ENCODE peak calls at places on chromosomes 2 and 18, in five cellular contexts. X is K562, N is HCT116, O is GM12878, S is HepG2. B is an unnamed sample.

GRCh38 chr2:47890711-47891368 is 15.5 kb downstream of the FBXO11 start:
- DNase-seq in S (no peak), O (no peak), X (no peak), N (no peak), B (no peak)

GRCh38 chr2:229712125-229712524 is 2.2 kb downstream of the DNER start:
- DNase-seq in O (no peak), N (no peak), S (no peak), X (no peak), B (no peak)

GRCh38 chr18:60053747-60054304 is 154.0 kb downstream of the PMAIP1 start:
- DNase-seq in O (peak; percentile 8), N (peak; percentile 97), S (peak; percentile 60), X (peak; percentile 73), B (no peak)

GRCh38 chr2:138649571-138649970 is 130.6 kb downstream of the NXPH2 start:
- DNase-seq in S (no peak), N (no peak), X (no peak), O (no peak), B (no peak)

GRCh38 chr2:219350938-219351280 is 18.4 kb upstream of the RESP18 start:
- DNase-seq in N (no peak), X (no peak), O (no peak), S (no peak), B (no peak)

GRCh38 chr2:100969998-100970397 is 32.1 kb upstream of the RPL31 start:
- DNase-seq in N (no peak), O (no peak), S (no peak), X (no peak), B (no peak)

GRCh38 chr18:57002627-57003026 is 144.3 kb upstream of the BOD1L2 start:
- DNase-seq in X (no peak), S (peak; percentile 15), N (no peak), O (no peak), B (no peak)

GRCh38 chr2:171516793-171517192 is 5.5 kb upstream of the CYBRD1 start:
- DNase-seq in X (no peak), N (no peak), S (no peak), O (no peak), B (no peak)

GRCh38 chr2:155157065-155157464 is 458.6 kb downstream of the KCNJ3 start:
- DNase-seq in X (no peak), O (no peak), S (no peak), N (no peak), B (no peak)
- TF ChIP-seq ZBTB33 in X (no peak), O (no peak), S (no peak), N (no peak), B (no peak)

DNA sequence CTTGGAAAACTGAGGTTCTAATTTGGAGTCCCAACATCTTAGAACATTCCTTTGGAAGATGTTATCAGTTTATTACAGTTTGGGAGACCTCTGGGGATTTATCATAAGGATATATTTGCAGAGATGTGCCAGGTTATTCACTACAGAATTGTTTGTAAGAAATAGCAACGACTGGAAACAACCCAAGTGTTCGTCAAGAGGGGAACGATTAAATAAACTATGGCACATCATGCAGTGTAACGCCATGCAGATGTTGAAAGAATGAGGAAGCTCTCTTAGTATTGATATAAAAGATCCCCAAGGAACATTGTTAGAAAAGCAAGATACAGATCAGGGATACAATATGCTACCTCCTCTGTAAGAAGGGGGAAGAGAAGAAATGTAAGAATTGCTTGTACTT is 210.6 kb downstream of the TMEM247 start:
- DNase-seq in O (no peak), X (no peak), N (no peak), S (no peak), B (no peak)
- TF ChIP-seq ZBTB33 in O (no peak), X (no peak), N (no peak), S (no peak), B (no peak)

DNA sequence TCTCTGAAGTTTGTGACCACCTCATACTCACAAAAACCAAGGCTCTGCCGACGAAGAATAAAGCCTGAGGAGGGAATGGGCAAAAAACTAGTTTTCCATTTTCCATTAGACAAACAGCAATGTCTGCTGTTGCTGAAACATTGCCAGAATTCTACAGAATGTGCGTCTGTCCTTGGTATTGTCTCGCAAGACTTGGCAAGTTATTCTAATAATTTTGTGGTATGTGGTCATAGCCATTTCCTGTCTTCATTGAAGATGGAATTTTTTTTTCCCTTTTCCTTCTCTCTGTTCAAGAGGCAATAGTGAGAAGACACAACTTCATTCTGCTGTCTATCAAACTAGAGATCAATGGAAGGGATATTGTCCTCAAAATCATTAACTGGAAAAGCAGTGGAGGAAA is 296.1 kb downstream of the RND3 start:
- DNase-seq in O (no peak), S (no peak), N (no peak), X (no peak), B (no peak)
- TF ChIP-seq ZBTB33 in O (no peak), S (no peak), N (no peak), X (no peak), B (peak; percentile 67)

DNA sequence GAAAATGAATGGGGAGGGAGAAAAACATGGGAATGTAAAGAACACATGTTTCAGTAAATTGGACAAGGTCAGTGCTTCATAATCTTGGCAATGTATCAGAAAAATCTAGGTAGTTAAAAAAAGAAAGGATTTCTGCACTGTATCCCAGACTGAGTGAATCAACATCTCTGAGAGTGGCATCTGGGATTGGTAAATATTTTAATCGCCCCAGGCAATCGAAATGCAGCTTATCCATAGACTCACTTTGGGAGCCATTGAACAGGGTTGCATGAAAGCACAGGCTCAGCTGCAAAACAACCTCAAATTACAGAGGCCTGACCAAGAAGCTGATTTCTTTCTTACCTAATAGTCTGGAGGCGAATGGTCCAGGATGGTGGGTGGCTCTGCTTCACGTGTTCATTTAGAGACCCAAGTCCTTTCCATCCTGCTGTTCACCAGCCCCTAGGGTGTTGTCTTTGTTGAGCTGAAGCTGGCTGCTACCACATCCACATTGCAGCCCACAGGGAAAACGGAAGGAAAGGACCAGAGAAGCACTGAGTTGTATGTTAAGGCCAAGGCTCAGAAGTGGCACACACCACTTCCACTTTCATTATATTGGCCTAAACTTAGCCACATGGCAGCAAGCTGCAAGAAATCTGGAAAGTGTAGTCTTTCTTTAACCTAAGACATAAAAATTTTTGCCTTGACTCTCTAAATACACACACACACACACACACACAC is 59.0 kb downstream of the MOGAT1 start:
- DNase-seq in N (no peak), S (no peak), X (no peak), O (peak; percentile 55), B (peak; percentile 34)
- TF ChIP-seq ZBTB33 in N (no peak), S (no peak), X (no peak), O (no peak), B (no peak)

GRCh38 chr2:135563793-135564192 is 32.5 kb downstream of the R3HDM1 start:
- DNase-seq in X (no peak), S (peak; percentile 10), N (no peak), O (no peak), B (no peak)
- TF ChIP-seq ZBTB33 in X (no peak), S (no peak), N (no peak), O (no peak), B (no peak)

DNA sequence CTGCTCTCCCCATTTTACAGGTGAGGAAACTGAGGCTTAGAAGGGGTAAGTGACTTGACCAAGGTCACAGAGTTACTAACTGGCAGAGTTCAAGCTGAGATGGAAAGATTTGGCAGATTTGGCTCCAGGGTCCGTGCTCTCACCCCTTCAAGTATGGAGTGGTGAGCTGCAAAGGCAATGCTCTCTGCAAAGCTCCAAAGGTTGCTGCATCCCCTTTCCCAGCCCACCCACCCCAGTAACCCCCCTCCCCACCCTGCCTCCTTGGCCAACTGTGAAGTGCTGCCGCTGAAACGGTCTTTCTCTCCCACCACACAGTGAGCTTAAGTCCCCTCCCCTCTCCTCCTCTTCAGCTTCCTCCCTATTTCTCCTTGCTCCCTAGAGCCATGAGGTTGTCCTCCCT is 152.8 kb downstream of the CAPN13 start:
- DNase-seq in X (no peak), S (no peak), N (no peak), O (no peak), B (no peak)
- TF ChIP-seq ZBTB33 in X (no peak), S (no peak), N (no peak), O (no peak), B (no peak)

GRCh38 chr2:8850845-8851244 is 13.4 kb upstream of the KIDINS220 start:
- DNase-seq in O (no peak), X (no peak), N (no peak), S (no peak), B (no peak)

GRCh38 chr2:8851811-8852560 is 14.6 kb upstream of the KIDINS220 start:
- DNase-seq in S (no peak), N (no peak), O (no peak), X (peak; percentile 66), B (no peak)

GRCh38 chr2:8847400-8847799 is 10.0 kb upstream of the KIDINS220 start:
- DNase-seq in N (no peak), X (no peak), S (no peak), O (no peak), B (no peak)

GRCh38 chr2:8848328-8849100 is 11.1 kb upstream of the KIDINS220 start:
- DNase-seq in X (no peak), O (no peak), N (no peak), S (peak; percentile 28), B (no peak)

GRCh38 chr2:8849322-8849721 is 11.9 kb upstream of the KIDINS220 start:
- DNase-seq in S (no peak), N (no peak), X (no peak), O (no peak), B (no peak)
- TF ChIP-seq ZBTB33 in S (no peak), N (no peak), X (no peak), O (no peak), B (no peak)

DNA sequence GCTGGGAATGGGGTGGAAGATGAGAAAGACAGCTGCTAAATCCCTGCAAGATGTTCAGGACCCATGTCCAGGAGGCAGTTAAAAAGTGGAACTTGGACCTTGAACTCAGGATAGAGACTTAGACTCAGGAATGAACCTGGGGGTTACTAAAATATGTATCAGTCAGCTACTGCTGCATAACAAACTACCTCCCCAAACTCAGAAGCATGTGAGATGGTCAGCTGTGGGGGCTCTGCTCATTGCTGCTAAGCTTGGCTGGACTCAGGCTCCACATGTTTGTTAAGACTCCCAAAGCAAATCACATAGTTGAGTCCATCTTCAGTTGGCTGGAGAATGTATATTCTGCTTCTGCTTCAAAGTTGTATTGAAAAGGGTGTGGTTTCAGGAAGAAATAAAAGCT is 61.4 kb upstream of the COPS8 start:
- DNase-seq in N (no peak), S (no peak), O (no peak), X (no peak), B (no peak)
- TF ChIP-seq ZBTB33 in N (no peak), S (no peak), O (no peak), X (no peak), B (no peak)

GRCh38 chr18:22132258-22132657 is 37.1 kb upstream of the GATA6 start:
- DNase-seq in S (no peak), N (no peak), O (no peak), X (no peak), B (no peak)

GRCh38 chr18:22141211-22141610 is 28.2 kb upstream of the GATA6 start:
- DNase-seq in X (no peak), O (no peak), N (no peak), S (no peak), B (no peak)

GRCh38 chr18:22132763-22133162 is 36.6 kb upstream of the GATA6 start:
- DNase-seq in N (no peak), X (no peak), O (no peak), S (no peak), B (no peak)

GRCh38 chr18:22136395-22136794 is 33.0 kb upstream of the GATA6 start:
- DNase-seq in X (no peak), S (no peak), N (no peak), O (no peak), B (no peak)
- TF ChIP-seq ZBTB33 in X (no peak), S (no peak), N (no peak), O (no peak), B (no peak)